ENCODE peak calls at places on chromosome 20, in eight cellular contexts. K is PC-3, U is MM.1S, H is GM23338, B is HCT116, M is OCI-LY7, P is SK-N-SH, W is hepatocyte. F is an unnamed sample. For H4K20me1, the result is how much of the 10 kb centered on the place peaks cover.

GRCh38 chr20:39775110-39775509 is 813.0 kb downstream of the DHX35 start:
- DNase-seq in M (no peak), W (no peak), K (no peak), U (no peak), B (no peak), P (no peak), H (no peak), F (no peak)

GRCh38 chr20:56511926-56512325 is 12.6 kb upstream of the FAM209A start:
- DNase-seq in B (no peak), K (no peak), W (no peak), M (no peak), H (no peak), U (no peak), P (no peak), F (no peak)

GRCh38 chr20:25699914-25700313 is 3.3 kb upstream of the ZNF337 start:
- DNase-seq in H (no peak), U (no peak), W (no peak), M (no peak), P (no peak), K (peak), B (no peak), F (no peak)

GRCh38 chr20:37552415-37552814 is 24.7 kb upstream of the BLCAP start:
- DNase-seq in W (no peak), U (no peak), K (peak), M (no peak), B (no peak), P (no peak), H (no peak), F (no peak)

GRCh38 chr20:41176711-41177552 is 39.6 kb downstream of the PLCG1 start:
- DNase-seq in B (no peak), W (no peak), U (no peak), H (no peak), M (no peak), P (no peak), K (no peak), F (no peak)

GRCh38 chr20:6184086-6184485 is 61.3 kb upstream of the FERMT1 start:
- DNase-seq in K (peak), W (no peak), B (no peak), H (peak), P (no peak), U (no peak), M (no peak), F (no peak)

GRCh38 chr20:41003143-41003932 is 25.3 kb upstream of the TOP1 start:
- DNase-seq in H (peak), B (peak), K (peak), M (no peak), P (no peak), U (no peak), W (peak), F (no peak)

GRCh38 chr20:50073500-50073899 is 39.5 kb downstream of the UBE2V1 start:
- DNase-seq in M (no peak), W (no peak), U (no peak), B (no peak), P (no peak), K (no peak), H (no peak), F (no peak)

GRCh38 chr20:14888172-14888571 is 550.8 kb upstream of the FLRT3 start:
- DNase-seq in B (no peak), U (no peak), P (peak), M (no peak), K (no peak), H (no peak), W (no peak), F (no peak)
- TF ChIP-seq CTCF in B (no peak), U (no peak), P (no peak), M (no peak), K (no peak), H (no peak), W (no peak), F (no peak)

GRCh38 chr20:58986968-58987517 is 6.0 kb downstream of the NELFCD start:
- DNase-seq in P (peak), W (no peak), H (no peak), M (no peak), B (no peak), U (no peak), K (no peak), F (no peak)
- H4K20me1 ChIP-seq in P (under half), W (under half), H (under half), M (under half), B (under half), U (under half), K (under half), F (under half)

GRCh38 chr20:61037498-61037897 is 214.6 kb upstream of the CDH4 start:
- DNase-seq in M (no peak), K (no peak), P (no peak), H (no peak), W (no peak), U (no peak), B (no peak), F (no peak)
- TF ChIP-seq EZH2phosphoT487 in M (no peak), K (no peak), P (no peak), H (no peak), W (no peak), U (no peak), B (no peak), F (no peak)

DNA sequence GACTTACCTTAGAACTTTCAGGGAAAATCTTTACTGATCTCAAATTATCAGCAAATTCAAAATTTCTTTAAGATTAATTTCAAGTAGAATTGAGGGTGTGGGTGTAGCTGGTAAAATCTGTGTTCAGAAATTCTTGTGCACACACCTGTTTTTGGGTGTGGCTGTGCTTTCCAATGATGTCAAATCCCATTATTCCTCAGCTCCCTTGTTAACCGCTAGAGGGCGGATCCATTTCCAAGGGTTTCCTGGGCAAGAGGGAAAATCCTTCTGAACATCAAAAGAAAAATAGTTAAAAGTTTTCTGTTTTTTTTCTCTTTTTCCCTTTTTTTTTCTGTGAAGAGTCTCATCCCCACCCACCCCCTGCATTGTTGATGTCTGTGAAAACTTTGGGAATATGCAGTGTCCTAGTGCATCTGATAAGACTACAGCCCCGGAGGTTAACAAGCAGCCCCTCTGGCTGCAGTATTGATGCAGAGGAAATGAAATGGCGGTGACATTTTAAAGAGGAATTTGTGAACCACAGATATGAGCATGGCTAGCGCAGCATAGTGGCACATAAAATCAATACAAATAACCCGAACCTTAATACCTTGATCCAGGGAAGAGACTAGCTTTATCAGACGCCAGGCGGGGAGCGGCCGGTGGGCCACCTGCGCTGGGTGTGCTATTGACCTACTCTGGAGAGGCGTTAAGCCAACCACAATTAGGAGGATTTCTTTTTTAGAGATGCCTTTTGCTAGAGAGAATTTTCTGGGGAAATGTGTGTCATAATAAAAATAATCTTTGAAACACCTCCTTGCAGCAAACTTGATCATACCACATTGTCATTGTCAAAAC is 130.9 kb downstream of the FOXA2 start:
- DNase-seq in B (peak), H (peak), K (peak), P (peak), M (no peak), W (peak), U (no peak), F (peak)
- TF ChIP-seq CTCF in B (peak), H (peak), K (peak), P (peak), M (no peak), W (peak), U (peak), F (peak)

DNA sequence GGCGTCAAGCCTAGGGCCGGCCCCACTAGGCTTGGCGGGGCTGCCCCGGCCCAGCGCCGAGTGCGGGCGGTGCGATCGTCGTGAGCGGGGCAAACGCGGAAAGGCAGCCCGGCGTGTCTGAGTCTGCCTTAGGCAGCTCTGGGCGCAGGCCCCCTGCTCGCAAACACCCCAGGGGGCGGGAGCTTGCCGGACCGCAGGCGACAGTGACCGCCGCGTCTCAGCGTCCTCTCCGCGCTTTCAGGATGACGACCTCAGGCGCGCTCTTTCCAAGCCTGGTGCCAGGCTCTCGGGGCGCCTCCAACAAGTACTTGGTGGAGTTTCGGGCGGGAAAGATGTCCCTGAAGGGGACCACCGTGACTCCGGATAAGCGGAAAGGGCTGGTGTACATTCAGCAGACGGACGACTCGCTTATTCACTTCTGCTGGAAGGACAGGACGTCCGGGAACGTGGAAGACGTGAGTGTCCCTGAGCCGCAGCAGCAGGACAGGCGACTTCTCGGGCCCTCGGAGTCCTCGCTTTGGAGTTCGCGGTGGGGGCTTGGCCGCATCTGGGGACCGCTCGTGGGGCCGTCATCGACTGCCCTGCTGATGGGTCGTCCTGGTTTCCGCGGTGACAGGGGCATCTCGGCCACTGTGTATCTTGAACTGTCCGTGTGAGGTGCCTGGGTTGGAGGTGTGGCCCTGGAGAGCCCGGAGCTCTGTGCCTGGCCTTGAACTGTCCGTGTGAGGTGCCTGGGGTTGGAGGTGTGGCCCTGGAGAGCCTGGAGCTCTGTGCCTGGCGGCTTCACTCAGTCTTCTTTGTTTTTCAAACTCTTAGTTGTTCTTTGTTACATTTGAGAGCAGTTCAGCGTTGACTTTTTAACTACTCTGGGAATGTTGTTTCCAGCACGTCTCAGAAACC is 780 bp downstream of the ADRM1 start:
- DNase-seq in W (peak), H (no peak), B (no peak), P (no peak), K (peak), M (peak), U (peak), F (peak)
- H4K20me1 ChIP-seq in W (under half), H (under half), B (under half), P (half or more), K (half or more), M (under half), U (under half), F (under half)

GRCh38 chr20:8527998-8528397 is 395.9 kb downstream of the PLCB1 start:
- DNase-seq in U (peak), P (no peak), K (peak), H (no peak), B (no peak), W (no peak), M (peak), F (no peak)
- TF ChIP-seq EZH2phosphoT487 in U (no peak), P (no peak), K (no peak), H (no peak), B (no peak), W (no peak), M (no peak), F (no peak)

DNA sequence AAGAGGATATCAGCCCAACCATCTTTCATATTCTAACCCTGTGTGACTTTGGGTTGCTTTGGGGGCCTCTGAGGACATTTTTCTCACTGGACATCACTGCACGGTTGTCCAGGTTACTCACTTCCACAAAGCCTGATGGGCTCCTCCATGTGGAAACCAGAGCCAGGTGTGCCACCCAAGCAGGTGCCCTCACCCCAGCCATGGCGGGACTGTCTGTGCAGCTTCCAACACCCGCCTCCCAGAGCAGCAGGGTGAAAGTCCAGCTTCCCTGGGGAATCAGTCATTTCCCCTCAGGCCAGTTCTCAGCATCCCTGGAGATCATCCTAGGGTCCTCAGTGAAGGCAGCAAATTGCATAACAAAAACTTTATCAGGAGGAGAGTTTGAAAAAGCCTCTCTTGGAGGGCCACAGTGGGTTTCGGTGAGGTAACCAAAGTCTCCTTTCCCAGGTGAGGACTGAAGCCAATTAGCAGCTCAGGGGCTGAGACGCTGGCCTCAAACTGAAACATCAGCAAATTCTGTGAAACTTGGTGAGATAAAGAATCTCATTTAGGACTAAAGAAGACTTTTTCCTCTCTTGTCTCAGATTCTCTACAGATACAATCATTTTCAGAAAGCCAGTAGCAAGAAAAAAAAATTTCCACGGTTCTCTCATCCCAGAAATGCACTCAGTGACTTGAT is 289.6 kb upstream of the CDH4 start:
- DNase-seq in B (no peak), U (peak), W (no peak), M (no peak), P (no peak), H (no peak), K (no peak), F (no peak)
- TF ChIP-seq CTCF in B (no peak), U (no peak), W (no peak), M (no peak), P (no peak), H (no peak), K (no peak), F (no peak)

DNA sequence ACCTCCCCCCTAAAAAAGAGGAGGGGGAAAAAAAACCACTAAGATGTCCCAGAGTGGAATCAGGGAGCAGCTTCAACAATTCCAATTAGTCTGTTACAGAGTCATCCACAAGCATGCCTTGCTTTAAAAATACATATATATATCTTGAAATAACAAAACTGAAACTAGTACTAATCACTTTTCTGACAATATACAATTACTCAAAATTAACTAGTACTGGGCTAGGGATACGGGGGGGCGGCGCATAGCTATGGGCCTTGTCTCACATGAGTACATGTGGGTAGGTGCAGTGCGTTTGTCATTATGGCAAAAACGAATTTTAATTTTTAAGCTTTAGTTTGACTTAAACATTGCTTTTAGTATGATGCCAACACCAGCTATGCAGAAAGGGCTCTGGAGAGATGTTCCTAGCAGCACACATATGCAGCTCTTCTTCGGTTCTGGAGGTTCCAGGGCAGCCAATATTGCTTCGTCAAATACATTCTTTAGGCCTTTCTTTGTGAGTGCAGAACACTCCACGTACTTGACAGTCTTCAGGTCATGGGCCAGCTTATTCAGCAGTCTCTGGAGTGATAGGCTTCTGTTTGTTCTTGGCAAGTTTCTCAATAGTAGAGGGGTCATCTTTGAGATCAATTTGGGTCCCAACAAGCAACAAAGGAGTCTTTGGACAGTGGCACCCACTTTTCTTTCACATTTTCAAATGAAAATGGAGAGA is 38.8 kb downstream of the ITCH start:
- DNase-seq in K (no peak), W (no peak), B (no peak), H (no peak), P (no peak), U (peak), M (no peak), F (no peak)
- H4K20me1 ChIP-seq in K (under half), W (half or more), B (under half), H (under half), P (half or more), U (under half), M (under half), F (half or more)

GRCh38 chr20:16352321-16352720 is 220.9 kb downstream of the KIF16B start:
- DNase-seq in K (no peak), P (no peak), M (no peak), U (no peak), H (no peak), B (no peak), W (no peak), F (no peak)

GRCh38 chr20:16349518-16350295 is 223.5 kb downstream of the KIF16B start:
- DNase-seq in W (no peak), H (no peak), M (no peak), K (no peak), U (no peak), B (no peak), P (peak), F (no peak)

GRCh38 chr20:16352751-16353150 is 220.5 kb downstream of the KIF16B start:
- DNase-seq in U (no peak), K (no peak), P (no peak), M (no peak), B (no peak), H (no peak), W (no peak), F (no peak)

GRCh38 chr20:16351415-16351814 is 221.8 kb downstream of the KIF16B start:
- DNase-seq in U (no peak), M (peak), K (no peak), H (no peak), B (no peak), W (no peak), P (peak), F (no peak)

DNA sequence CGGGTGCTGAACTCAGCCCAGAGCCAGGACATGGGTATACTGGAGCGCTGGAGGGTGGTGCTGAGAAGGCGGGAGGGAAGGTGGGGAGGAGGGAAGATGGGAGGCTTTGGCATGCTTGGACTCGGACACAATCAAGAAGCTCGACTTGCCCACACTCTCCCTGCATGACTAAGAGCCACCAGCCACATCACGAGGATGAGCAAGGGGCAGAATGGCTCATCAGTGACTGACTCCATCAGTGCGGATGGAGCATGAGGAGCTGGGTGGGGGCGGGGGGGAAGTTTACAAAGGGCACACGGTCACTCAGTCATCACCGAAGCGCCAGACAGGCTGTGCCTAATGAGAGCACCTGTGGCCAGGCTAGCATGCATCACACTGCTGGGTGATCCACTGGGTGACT is 222.8 kb downstream of the KIF16B start:
- DNase-seq in M (no peak), U (no peak), P (no peak), W (no peak), B (no peak), K (peak), H (no peak), F (no peak)
- TF ChIP-seq EZH2phosphoT487 in M (no peak), U (no peak), P (no peak), W (no peak), B (no peak), K (no peak), H (no peak), F (no peak)

GRCh38 chr20:2593756-2594155 is 57.4 kb downstream of the TMC2 start:
- DNase-seq in W (no peak), P (no peak), B (no peak), K (no peak), H (no peak), U (no peak), M (no peak), F (no peak)
- TF ChIP-seq CTCF in W (no peak), P (no peak), B (no peak), K (no peak), H (no peak), U (no peak), M (no peak), F (no peak)